ENCODE peak calls at places on chromosomes 7 and 10, in eight cellular contexts. One of them, this sample, is unnamed.

GRCh38 chr7:78195281-78195680 is 396.7 kb downstream of the PHTF2 start:
- DNase-seq in pancreas: no peak
- DNase-seq in right atrium auricular region: no peak
- DNase-seq in left ventricle myocardium inferior: no peak
- DNase-seq in transverse colon: no peak
- DNase-seq in CD8-positive, alpha-beta memory T cell: no peak
- DNase-seq in heart right ventricle: no peak
- DNase-seq in vagina: no peak
- DNase-seq in this sample: no peak

GRCh38 chr7:100509213-100509612 is 25.5 kb downstream of the NYAP1 start:
- DNase-seq in heart right ventricle: no peak
- DNase-seq in transverse colon: no peak
- DNase-seq in CD8-positive, alpha-beta memory T cell: no peak
- DNase-seq in left ventricle myocardium inferior: no peak
- DNase-seq in pancreas: peak; percentile 67
- DNase-seq in vagina: no peak
- DNase-seq in right atrium auricular region: no peak
- DNase-seq in this sample: no peak

GRCh38 chr10:86070278-86070677 is 296.3 kb downstream of the GRID1 start:
- DNase-seq in transverse colon: no peak
- DNase-seq in pancreas: no peak
- DNase-seq in left ventricle myocardium inferior: no peak
- DNase-seq in vagina: no peak
- DNase-seq in heart right ventricle: no peak
- DNase-seq in CD8-positive, alpha-beta memory T cell: no peak
- DNase-seq in right atrium auricular region: peak; percentile 46
- DNase-seq in this sample: no peak

GRCh38 chr7:156046031-156046560 is 233.8 kb upstream of the SHH start:
- DNase-seq in heart right ventricle: no peak
- DNase-seq in vagina: no peak
- DNase-seq in right atrium auricular region: no peak
- DNase-seq in transverse colon: no peak
- DNase-seq in left ventricle myocardium inferior: no peak
- DNase-seq in CD8-positive, alpha-beta memory T cell: no peak
- DNase-seq in pancreas: no peak
- DNase-seq in this sample: no peak

GRCh38 chr7:6209340-6209739 is 63.1 kb downstream of the CYTH3 start:
- DNase-seq in transverse colon: no peak
- DNase-seq in CD8-positive, alpha-beta memory T cell: no peak
- DNase-seq in pancreas: no peak
- DNase-seq in left ventricle myocardium inferior: no peak
- DNase-seq in right atrium auricular region: no peak
- DNase-seq in vagina: no peak
- DNase-seq in heart right ventricle: no peak
- DNase-seq in this sample: no peak

GRCh38 chr10:80158598-80159127 is 26.1 kb downstream of the PLAC9 start:
- DNase-seq in vagina: no peak
- DNase-seq in right atrium auricular region: peak; percentile 94
- DNase-seq in heart right ventricle: peak; percentile 84
- DNase-seq in transverse colon: peak; percentile 67
- DNase-seq in left ventricle myocardium inferior: peak; percentile 88
- DNase-seq in pancreas: no peak
- DNase-seq in CD8-positive, alpha-beta memory T cell: no peak
- DNase-seq in this sample: peak; percentile 91

GRCh38 chr7:103499976-103500375 is 54.0 kb upstream of the SLC26A5 start:
- DNase-seq in CD8-positive, alpha-beta memory T cell: no peak
- DNase-seq in transverse colon: no peak
- DNase-seq in vagina: no peak
- DNase-seq in right atrium auricular region: no peak
- DNase-seq in pancreas: no peak
- DNase-seq in heart right ventricle: no peak
- DNase-seq in left ventricle myocardium inferior: no peak
- DNase-seq in this sample: no peak

GRCh38 chr10:22222236-22223190 is 4.7 kb upstream of the EBLN1 start:
- DNase-seq in pancreas: no peak
- DNase-seq in left ventricle myocardium inferior: no peak
- DNase-seq in vagina: no peak
- DNase-seq in heart right ventricle: no peak
- DNase-seq in right atrium auricular region: no peak
- DNase-seq in transverse colon: no peak
- DNase-seq in CD8-positive, alpha-beta memory T cell: no peak
- DNase-seq in this sample: no peak

GRCh38 chr7:142881586-142882337 is 3.8 kb downstream of the TRPV6 start:
- DNase-seq in right atrium auricular region: no peak
- DNase-seq in transverse colon: no peak
- DNase-seq in CD8-positive, alpha-beta memory T cell: no peak
- DNase-seq in left ventricle myocardium inferior: no peak
- DNase-seq in heart right ventricle: no peak
- DNase-seq in pancreas: peak; percentile 35
- DNase-seq in vagina: peak; percentile 91
- DNase-seq in this sample: no peak

GRCh38 chr10:113139695-113140094 is 189.6 kb downstream of the TCF7L2 start:
- DNase-seq in right atrium auricular region: no peak
- DNase-seq in vagina: no peak
- DNase-seq in pancreas: no peak
- DNase-seq in transverse colon: no peak
- DNase-seq in left ventricle myocardium inferior: no peak
- DNase-seq in CD8-positive, alpha-beta memory T cell: no peak
- DNase-seq in heart right ventricle: no peak
- DNase-seq in this sample: no peak

GRCh38 chr7:96276019-96276418 is 45.9 kb downstream of the SLC25A13 start:
- DNase-seq in right atrium auricular region: no peak
- DNase-seq in pancreas: no peak
- DNase-seq in vagina: no peak
- DNase-seq in heart right ventricle: no peak
- DNase-seq in left ventricle myocardium inferior: no peak
- DNase-seq in CD8-positive, alpha-beta memory T cell: no peak
- DNase-seq in transverse colon: no peak
- DNase-seq in this sample: no peak

GRCh38 chr10:76020629-76021028 is 589.2 kb downstream of the LRMDA start:
- DNase-seq in transverse colon: no peak
- DNase-seq in CD8-positive, alpha-beta memory T cell: no peak
- DNase-seq in right atrium auricular region: no peak
- DNase-seq in left ventricle myocardium inferior: no peak
- DNase-seq in pancreas: no peak
- DNase-seq in vagina: no peak
- DNase-seq in heart right ventricle: no peak
- DNase-seq in this sample: no peak

GRCh38 chr7:102272075-102272916 is 14.4 kb upstream of the SH2B2 start:
- DNase-seq in right atrium auricular region: peak; percentile 78
- DNase-seq in transverse colon: peak; percentile 83
- DNase-seq in heart right ventricle: peak; percentile 82
- DNase-seq in left ventricle myocardium inferior: peak; percentile 75
- DNase-seq in vagina: no peak
- DNase-seq in pancreas: peak; percentile 95
- DNase-seq in CD8-positive, alpha-beta memory T cell: peak; percentile 50
- DNase-seq in this sample: peak; percentile 94

GRCh38 chr7:78178319-78178718 is 379.7 kb downstream of the PHTF2 start:
- DNase-seq in left ventricle myocardium inferior: no peak
- DNase-seq in vagina: no peak
- DNase-seq in CD8-positive, alpha-beta memory T cell: no peak
- DNase-seq in right atrium auricular region: no peak
- DNase-seq in heart right ventricle: no peak
- DNase-seq in transverse colon: no peak
- DNase-seq in pancreas: no peak
- DNase-seq in this sample: no peak

GRCh38 chr10:1287493-1288480 is 231.6 kb downstream of the WDR37 start:
- DNase-seq in vagina: no peak
- DNase-seq in pancreas: no peak
- DNase-seq in left ventricle myocardium inferior: no peak
- DNase-seq in heart right ventricle: no peak
- DNase-seq in CD8-positive, alpha-beta memory T cell: no peak
- DNase-seq in right atrium auricular region: peak; percentile 32
- DNase-seq in transverse colon: no peak
- DNase-seq in this sample: no peak

GRCh38 chr10:6482737-6483362 is 97.2 kb downstream of the PRKCQ start:
- DNase-seq in CD8-positive, alpha-beta memory T cell: no peak
- DNase-seq in transverse colon: no peak
- DNase-seq in left ventricle myocardium inferior: no peak
- DNase-seq in vagina: no peak
- DNase-seq in pancreas: no peak
- DNase-seq in heart right ventricle: no peak
- DNase-seq in right atrium auricular region: no peak
- DNase-seq in this sample: no peak
- H3K27ac ChIP-seq in CD8-positive, alpha-beta memory T cell: no peak overlapping the region
- H3K27ac ChIP-seq in transverse colon: no peak overlapping the region
- H3K27ac ChIP-seq in left ventricle myocardium inferior: no peak overlapping the region
- H3K27ac ChIP-seq in vagina: no peak overlapping the region
- H3K27ac ChIP-seq in pancreas: no peak overlapping the region
- H3K27ac ChIP-seq in heart right ventricle: no peak overlapping the region
- H3K27ac ChIP-seq in right atrium auricular region: no peak overlapping the region
- H3K27ac ChIP-seq in this sample: no peak overlapping the region

DNA sequence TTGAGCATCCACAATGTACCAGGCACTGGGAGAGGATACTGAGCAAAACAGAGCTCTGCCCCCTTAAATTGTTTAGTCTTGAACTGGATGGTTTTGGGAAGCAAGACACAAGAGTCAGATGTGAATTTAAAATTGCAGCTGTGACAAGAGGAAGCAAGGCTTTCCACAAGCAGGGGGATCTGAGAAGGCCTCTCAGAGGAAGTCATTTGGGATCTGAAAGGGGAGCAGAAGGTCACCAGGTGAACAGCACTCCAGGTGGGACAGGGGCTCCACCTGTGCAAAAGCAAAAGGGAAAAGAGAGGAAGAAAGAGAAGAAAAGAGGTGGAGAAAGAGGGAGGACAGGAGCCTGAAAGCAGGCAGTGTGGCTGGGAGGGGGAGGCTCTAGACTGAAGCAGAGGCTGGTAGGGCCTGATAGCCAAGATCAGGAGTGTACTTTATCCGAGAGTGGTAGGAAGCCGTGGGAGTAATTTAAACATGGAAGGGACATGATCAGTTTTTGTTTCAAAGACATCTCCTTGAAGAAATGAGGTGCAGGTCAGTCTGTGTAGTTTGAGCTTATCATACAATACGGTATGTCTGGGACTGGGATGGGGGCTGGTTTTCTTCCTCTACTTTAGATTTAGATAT is 76.1 kb upstream of the DUSP5 start:
- DNase-seq in CD8-positive, alpha-beta memory T cell: no peak
- DNase-seq in right atrium auricular region: no peak
- DNase-seq in vagina: no peak
- DNase-seq in heart right ventricle: no peak
- DNase-seq in left ventricle myocardium inferior: no peak
- DNase-seq in transverse colon: no peak
- DNase-seq in pancreas: no peak
- DNase-seq in this sample: no peak
- H3K4me1 ChIP-seq in CD8-positive, alpha-beta memory T cell: peaks cover 19% of the 10 kb centered on the region
- H3K4me1 ChIP-seq in right atrium auricular region: peaks cover 12% of the 10 kb centered on the region
- H3K4me1 ChIP-seq in vagina: peaks cover 12% of the 10 kb centered on the region
- H3K4me1 ChIP-seq in heart right ventricle: peaks cover 35% of the 10 kb centered on the region
- H3K4me1 ChIP-seq in left ventricle myocardium inferior: peaks cover 34% of the 10 kb centered on the region
- H3K4me1 ChIP-seq in transverse colon: peaks cover 11% of the 10 kb centered on the region
- H3K4me1 ChIP-seq in pancreas: no peaks in the 10 kb centered on the region
- H3K4me1 ChIP-seq in this sample: peaks cover 8% of the 10 kb centered on the region

GRCh38 chr7:22488643-22489462 is 11.1 kb downstream of the STEAP1B start:
- DNase-seq in transverse colon: peak; percentile 74
- DNase-seq in left ventricle myocardium inferior: peak; percentile 33
- DNase-seq in vagina: no peak
- DNase-seq in CD8-positive, alpha-beta memory T cell: peak; percentile 39
- DNase-seq in heart right ventricle: no peak
- DNase-seq in right atrium auricular region: peak; percentile 73
- DNase-seq in pancreas: peak; percentile 68
- DNase-seq in this sample: peak; percentile 63

GRCh38 chr7:22486597-22486996 is 13.4 kb downstream of the STEAP1B start:
- DNase-seq in right atrium auricular region: no peak
- DNase-seq in pancreas: no peak
- DNase-seq in left ventricle myocardium inferior: no peak
- DNase-seq in CD8-positive, alpha-beta memory T cell: no peak
- DNase-seq in transverse colon: no peak
- DNase-seq in vagina: no peak
- DNase-seq in heart right ventricle: no peak
- DNase-seq in this sample: no peak

GRCh38 chr7:22482476-22482875 is 17.5 kb downstream of the STEAP1B start:
- DNase-seq in left ventricle myocardium inferior: no peak
- DNase-seq in right atrium auricular region: no peak
- DNase-seq in transverse colon: no peak
- DNase-seq in pancreas: no peak
- DNase-seq in CD8-positive, alpha-beta memory T cell: no peak
- DNase-seq in heart right ventricle: no peak
- DNase-seq in vagina: no peak
- DNase-seq in this sample: no peak

GRCh38 chr7:22485189-22485588 is 14.8 kb downstream of the STEAP1B start:
- DNase-seq in left ventricle myocardium inferior: no peak
- DNase-seq in transverse colon: no peak
- DNase-seq in right atrium auricular region: no peak
- DNase-seq in CD8-positive, alpha-beta memory T cell: no peak
- DNase-seq in vagina: no peak
- DNase-seq in pancreas: no peak
- DNase-seq in heart right ventricle: no peak
- DNase-seq in this sample: no peak

DNA sequence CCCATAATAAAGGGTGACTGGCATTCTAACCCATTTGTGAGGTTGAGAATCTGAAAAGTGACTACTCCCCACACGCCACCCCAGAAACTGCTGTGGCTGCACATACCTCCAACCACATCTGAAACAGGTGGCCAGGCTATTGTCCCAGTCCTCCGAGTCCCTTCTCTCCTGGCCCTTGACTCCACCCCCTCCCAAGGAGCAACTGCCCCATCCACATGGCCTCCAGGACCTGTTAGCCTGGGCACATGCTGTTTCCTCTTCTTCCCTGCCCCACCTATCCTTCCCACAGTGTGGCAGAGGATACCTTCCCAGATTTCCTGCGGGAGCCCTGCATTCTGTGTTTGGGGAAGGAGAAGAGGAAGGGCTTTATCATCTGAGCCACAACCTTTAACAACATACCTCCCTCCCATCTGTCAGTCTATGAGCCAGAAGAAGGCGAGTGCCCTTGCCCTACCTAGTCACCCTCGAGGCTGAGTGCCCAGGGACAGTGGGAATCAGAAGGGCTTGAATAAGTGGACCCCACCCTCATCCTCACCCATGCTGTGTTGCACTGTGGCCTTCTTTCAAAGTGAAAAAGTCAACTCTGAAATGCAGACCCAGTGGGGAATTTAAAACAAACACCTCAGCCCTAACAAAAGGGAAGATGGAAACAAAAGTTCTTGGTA is 11.9 kb downstream of the STEAP1B start:
- DNase-seq in left ventricle myocardium inferior: no peak
- DNase-seq in right atrium auricular region: no peak
- DNase-seq in vagina: no peak
- DNase-seq in CD8-positive, alpha-beta memory T cell: no peak
- DNase-seq in heart right ventricle: no peak
- DNase-seq in transverse colon: no peak
- DNase-seq in pancreas: no peak
- DNase-seq in this sample: no peak
- H3K27ac ChIP-seq in left ventricle myocardium inferior: no peak overlapping the region
- H3K27ac ChIP-seq in right atrium auricular region: no peak overlapping the region
- H3K27ac ChIP-seq in vagina: no peak overlapping the region
- H3K27ac ChIP-seq in CD8-positive, alpha-beta memory T cell: no peak overlapping the region
- H3K27ac ChIP-seq in heart right ventricle: no peak overlapping the region
- H3K27ac ChIP-seq in transverse colon: no peak overlapping the region
- H3K27ac ChIP-seq in pancreas: no peak overlapping the region
- H3K27ac ChIP-seq in this sample: no peak overlapping the region

DNA sequence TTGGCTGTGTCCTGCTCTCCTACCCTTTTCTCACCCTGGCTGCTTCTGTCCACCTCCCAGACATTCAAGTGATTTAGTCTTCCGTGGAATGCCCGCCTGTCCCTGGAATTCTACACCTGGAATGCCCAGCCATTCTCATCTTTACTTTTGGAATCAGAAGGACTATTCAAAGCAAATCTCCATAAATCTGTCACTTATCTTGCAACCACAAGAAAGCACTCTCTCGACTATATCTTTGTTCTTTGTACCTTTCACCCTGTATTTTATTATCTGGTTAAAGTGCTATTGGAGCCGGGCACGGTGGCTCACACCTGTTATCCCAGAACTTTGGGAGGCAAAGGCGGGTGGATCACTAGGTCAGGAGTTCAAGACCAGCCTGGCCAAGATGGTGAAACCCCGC is 79.3 kb upstream of the KMT2E start:
- DNase-seq in CD8-positive, alpha-beta memory T cell: no peak
- DNase-seq in pancreas: no peak
- DNase-seq in left ventricle myocardium inferior: no peak
- DNase-seq in transverse colon: peak; percentile 52
- DNase-seq in heart right ventricle: no peak
- DNase-seq in right atrium auricular region: no peak
- DNase-seq in vagina: no peak
- DNase-seq in this sample: no peak
- H3K4me1 ChIP-seq in CD8-positive, alpha-beta memory T cell: no peaks in the 10 kb centered on the region
- H3K4me1 ChIP-seq in pancreas: no peaks in the 10 kb centered on the region
- H3K4me1 ChIP-seq in left ventricle myocardium inferior: peaks cover 9% of the 10 kb centered on the region
- H3K4me1 ChIP-seq in transverse colon: peaks cover 33% of the 10 kb centered on the region
- H3K4me1 ChIP-seq in heart right ventricle: peaks cover 13% of the 10 kb centered on the region
- H3K4me1 ChIP-seq in right atrium auricular region: peaks cover 5% of the 10 kb centered on the region
- H3K4me1 ChIP-seq in vagina: peaks cover 19% of the 10 kb centered on the region
- H3K4me1 ChIP-seq in this sample: no peaks in the 10 kb centered on the region